ENCODE peak calls at places on chromosomes 4 and X, in four cellular contexts. One of them, this sample, is unnamed. For H3K4me1, the result is how much of the 10 kb centered on the place peaks cover.

GRCh38 chr4:14168919-14169318 is 541.4 kb upstream of the BOD1L1 start:
- DNase-seq in mesenchymal stem cell: peak
- DNase-seq in naive thymus-derived CD4-positive, alpha-beta T cell: no peak
- DNase-seq in ascending aorta: no peak
- DNase-seq in this sample: no peak

GRCh38 chr4:188783160-188783559 is 643.9 kb downstream of the TRIML1 start:
- DNase-seq in ascending aorta: no peak
- DNase-seq in naive thymus-derived CD4-positive, alpha-beta T cell: no peak
- DNase-seq in mesenchymal stem cell: peak
- DNase-seq in this sample: no peak

GRCh38 chrX:8629871-8630270 is 102.1 kb downstream of the ANOS1 start:
- DNase-seq in mesenchymal stem cell: no peak
- DNase-seq in naive thymus-derived CD4-positive, alpha-beta T cell: no peak
- DNase-seq in ascending aorta: no peak
- DNase-seq in this sample: no peak

GRCh38 chr4:154529737-154530136 is 20.5 kb downstream of the PLRG1 start:
- DNase-seq in mesenchymal stem cell: no peak
- DNase-seq in ascending aorta: no peak
- DNase-seq in naive thymus-derived CD4-positive, alpha-beta T cell: no peak
- DNase-seq in this sample: no peak

GRCh38 chr4:38842998-38843397 is 13.6 kb downstream of the TLR6 start:
- DNase-seq in ascending aorta: no peak
- DNase-seq in mesenchymal stem cell: no peak
- DNase-seq in naive thymus-derived CD4-positive, alpha-beta T cell: no peak
- DNase-seq in this sample: no peak

GRCh38 chr4:141339386-141339785 is 118.7 kb downstream of the ZNF330 start:
- DNase-seq in naive thymus-derived CD4-positive, alpha-beta T cell: no peak
- DNase-seq in mesenchymal stem cell: no peak
- DNase-seq in ascending aorta: no peak
- DNase-seq in this sample: no peak

GRCh38 chr4:163548481-163549243 is 54.2 kb downstream of the TMA16 start:
- DNase-seq in mesenchymal stem cell: peak
- DNase-seq in ascending aorta: no peak
- DNase-seq in naive thymus-derived CD4-positive, alpha-beta T cell: peak
- DNase-seq in this sample: no peak

GRCh38 chr4:109094061-109094460 is 208.4 kb downstream of the COL25A1 start:
- DNase-seq in naive thymus-derived CD4-positive, alpha-beta T cell: no peak
- DNase-seq in ascending aorta: no peak
- DNase-seq in mesenchymal stem cell: no peak
- DNase-seq in this sample: no peak

GRCh38 chr4:82761249-82761648 is 37.3 kb downstream of the SCD5 start:
- DNase-seq in ascending aorta: no peak
- DNase-seq in mesenchymal stem cell: no peak
- DNase-seq in naive thymus-derived CD4-positive, alpha-beta T cell: no peak
- DNase-seq in this sample: no peak

GRCh38 chrX:153687121-153688039 is at the start of gene SLC6A8:
- DNase-seq in naive thymus-derived CD4-positive, alpha-beta T cell: no peak
- DNase-seq in mesenchymal stem cell: peak
- DNase-seq in ascending aorta: no peak
- DNase-seq in this sample: peak

GRCh38 chrX:154840856-154841255 is 6.4 kb upstream of the SMIM9 start:
- DNase-seq in ascending aorta: no peak
- DNase-seq in mesenchymal stem cell: peak
- DNase-seq in naive thymus-derived CD4-positive, alpha-beta T cell: peak
- DNase-seq in this sample: peak

GRCh38 chrX:41670108-41670507 is 18.7 kb upstream of the GPR34 start:
- DNase-seq in ascending aorta: no peak
- DNase-seq in mesenchymal stem cell: no peak
- DNase-seq in naive thymus-derived CD4-positive, alpha-beta T cell: no peak
- DNase-seq in this sample: no peak

GRCh38 chr4:146132445-146132844 is 43.1 kb upstream of the LSM6 start:
- DNase-seq in naive thymus-derived CD4-positive, alpha-beta T cell: no peak
- DNase-seq in ascending aorta: no peak
- DNase-seq in mesenchymal stem cell: peak
- DNase-seq in this sample: no peak

GRCh38 chrX:43317378-43317777 is 338.7 kb upstream of the MAOA start:
- DNase-seq in naive thymus-derived CD4-positive, alpha-beta T cell: no peak
- DNase-seq in mesenchymal stem cell: no peak
- DNase-seq in ascending aorta: no peak
- DNase-seq in this sample: no peak

GRCh38 chrX:154349979-154350378 is 24.5 kb downstream of the FLNA start:
- DNase-seq in mesenchymal stem cell: no peak
- DNase-seq in ascending aorta: no peak
- DNase-seq in naive thymus-derived CD4-positive, alpha-beta T cell: no peak
- DNase-seq in this sample: no peak

GRCh38 chr4:10281996-10282395 is 165.4 kb upstream of the WDR1 start:
- DNase-seq in mesenchymal stem cell: no peak
- DNase-seq in ascending aorta: no peak
- DNase-seq in naive thymus-derived CD4-positive, alpha-beta T cell: no peak
- DNase-seq in this sample: no peak

GRCh38 chr4:184899261-184900134 is 73.7 kb upstream of the ACSL1 start:
- DNase-seq in naive thymus-derived CD4-positive, alpha-beta T cell: no peak
- DNase-seq in mesenchymal stem cell: no peak
- DNase-seq in ascending aorta: no peak
- DNase-seq in this sample: no peak

GRCh38 chr4:181308476-181309170 is 934.6 kb upstream of the TENM3 start:
- DNase-seq in ascending aorta: no peak
- DNase-seq in naive thymus-derived CD4-positive, alpha-beta T cell: no peak
- DNase-seq in mesenchymal stem cell: no peak
- DNase-seq in this sample: no peak

GRCh38 chr4:56342746-56343145 is 44.5 kb downstream of the AASDH start:
- DNase-seq in ascending aorta: no peak
- DNase-seq in naive thymus-derived CD4-positive, alpha-beta T cell: no peak
- DNase-seq in mesenchymal stem cell: no peak
- DNase-seq in this sample: no peak

GRCh38 chrX:154749856-154750255 is 1.0 kb downstream of the GAB3 start:
- DNase-seq in ascending aorta: no peak
- DNase-seq in mesenchymal stem cell: peak
- DNase-seq in naive thymus-derived CD4-positive, alpha-beta T cell: no peak
- DNase-seq in this sample: no peak

GRCh38 chr4:54879576-54879975 is 221.8 kb downstream of the KIT start:
- DNase-seq in mesenchymal stem cell: peak
- DNase-seq in ascending aorta: no peak
- DNase-seq in naive thymus-derived CD4-positive, alpha-beta T cell: no peak
- DNase-seq in this sample: no peak

GRCh38 chrX:72053508-72053907 is 78.2 kb downstream of the RTL5 start:
- DNase-seq in mesenchymal stem cell: no peak
- DNase-seq in ascending aorta: no peak
- DNase-seq in naive thymus-derived CD4-positive, alpha-beta T cell: no peak
- DNase-seq in this sample: no peak
- H3K4me1 ChIP-seq in mesenchymal stem cell: under half
- H3K4me1 ChIP-seq in ascending aorta: under half
- H3K4me1 ChIP-seq in naive thymus-derived CD4-positive, alpha-beta T cell: under half
- H3K4me1 ChIP-seq in this sample: under half

GRCh38 chr4:119035941-119036737 is 99.5 kb upstream of the MYOZ2 start:
- DNase-seq in ascending aorta: no peak
- DNase-seq in mesenchymal stem cell: no peak
- DNase-seq in naive thymus-derived CD4-positive, alpha-beta T cell: no peak
- DNase-seq in this sample: no peak
- H3K4me1 ChIP-seq in ascending aorta: half or more
- H3K4me1 ChIP-seq in mesenchymal stem cell: under half
- H3K4me1 ChIP-seq in naive thymus-derived CD4-positive, alpha-beta T cell: under half
- H3K4me1 ChIP-seq in this sample: under half

GRCh38 chr4:102825261-102826071 is 1.9 kb downstream of the UBE2D3 start:
- DNase-seq in mesenchymal stem cell: peak
- DNase-seq in naive thymus-derived CD4-positive, alpha-beta T cell: peak
- DNase-seq in ascending aorta: no peak
- DNase-seq in this sample: peak

GRCh38 chr4:102826105-102826889 is 1.1 kb downstream of the UBE2D3 start:
- DNase-seq in mesenchymal stem cell: no peak
- DNase-seq in ascending aorta: no peak
- DNase-seq in naive thymus-derived CD4-positive, alpha-beta T cell: no peak
- DNase-seq in this sample: no peak

GRCh38 chr4:102824398-102824797 is 3.0 kb downstream of the UBE2D3 start:
- DNase-seq in mesenchymal stem cell: peak
- DNase-seq in ascending aorta: no peak
- DNase-seq in naive thymus-derived CD4-positive, alpha-beta T cell: no peak
- DNase-seq in this sample: no peak

GRCh38 chr4:102823464-102823863 is 3.9 kb downstream of the UBE2D3 start:
- DNase-seq in naive thymus-derived CD4-positive, alpha-beta T cell: no peak
- DNase-seq in ascending aorta: no peak
- DNase-seq in mesenchymal stem cell: no peak
- DNase-seq in this sample: no peak

GRCh38 chr4:102823897-102824296 is 3.5 kb downstream of the UBE2D3 start:
- DNase-seq in mesenchymal stem cell: no peak
- DNase-seq in ascending aorta: no peak
- DNase-seq in naive thymus-derived CD4-positive, alpha-beta T cell: no peak
- DNase-seq in this sample: no peak
- H3K4me1 ChIP-seq in mesenchymal stem cell: under half
- H3K4me1 ChIP-seq in ascending aorta: under half
- H3K4me1 ChIP-seq in naive thymus-derived CD4-positive, alpha-beta T cell: under half
- H3K4me1 ChIP-seq in this sample: half or more

GRCh38 chr4:23934915-23935314 is 45.1 kb upstream of the PPARGC1A start:
- DNase-seq in ascending aorta: no peak
- DNase-seq in naive thymus-derived CD4-positive, alpha-beta T cell: no peak
- DNase-seq in mesenchymal stem cell: peak
- DNase-seq in this sample: no peak
- H3K4me1 ChIP-seq in ascending aorta: under half
- H3K4me1 ChIP-seq in naive thymus-derived CD4-positive, alpha-beta T cell: under half
- H3K4me1 ChIP-seq in mesenchymal stem cell: under half
- H3K4me1 ChIP-seq in this sample: under half

GRCh38 chr4:86606809-86607208 is 12.7 kb downstream of the PTPN13 start:
- DNase-seq in ascending aorta: no peak
- DNase-seq in mesenchymal stem cell: no peak
- DNase-seq in naive thymus-derived CD4-positive, alpha-beta T cell: no peak
- DNase-seq in this sample: no peak
- H3K4me1 ChIP-seq in ascending aorta: under half
- H3K4me1 ChIP-seq in mesenchymal stem cell: under half
- H3K4me1 ChIP-seq in naive thymus-derived CD4-positive, alpha-beta T cell: under half
- H3K4me1 ChIP-seq in this sample: under half

DNA sequence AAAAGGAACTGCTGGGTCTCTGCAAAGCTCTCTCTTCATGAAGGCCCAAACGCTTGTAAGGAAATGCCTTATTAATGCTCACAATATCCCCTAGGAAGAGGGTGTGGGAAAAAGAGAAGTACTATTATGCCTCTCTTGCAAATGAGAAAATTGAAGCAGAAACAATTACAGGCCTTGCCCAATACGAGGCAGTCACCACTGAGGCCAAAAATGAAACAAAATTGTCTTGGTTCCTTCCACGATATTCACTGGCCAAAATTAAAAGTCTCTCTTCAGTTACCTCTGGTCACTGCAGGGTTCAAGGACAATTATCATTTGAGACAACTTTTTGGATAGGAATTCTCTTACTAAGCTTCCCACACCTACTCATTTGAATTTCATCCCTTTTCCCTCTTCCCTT is 3.1 kb downstream of the SCARB2 start:
- DNase-seq in naive thymus-derived CD4-positive, alpha-beta T cell: no peak
- DNase-seq in ascending aorta: no peak
- DNase-seq in mesenchymal stem cell: no peak
- DNase-seq in this sample: no peak
- H3K4me1 ChIP-seq in naive thymus-derived CD4-positive, alpha-beta T cell: under half
- H3K4me1 ChIP-seq in ascending aorta: half or more
- H3K4me1 ChIP-seq in mesenchymal stem cell: under half
- H3K4me1 ChIP-seq in this sample: under half

This sample was measured in CD8-positive, alpha-beta T cell.